ENCODE peak calls at places on chromosomes 6 and 20, in nine cellular contexts. U, H, A, M, D, Z, S, X and L are unnamed samples.

GRCh38 chr20:63206878-63207277 is 9.1 kb downstream of the YTHDF1 start:
- DNase-seq in U (peak), H (no peak), A (no peak), M (no peak), D (no peak), Z (no peak), S (no peak), X (peak), L (no peak)

GRCh38 chr20:58574014-58574413 is 58.8 kb upstream of the APCDD1L start:
- DNase-seq in U (no peak), H (no peak), A (no peak), M (no peak), D (no peak), Z (no peak), S (no peak), X (no peak), L (no peak)

GRCh38 chr6:165985926-165986646 is 181.6 kb downstream of the TBXT start:
- DNase-seq in U (no peak), H (no peak), A (no peak), M (no peak), D (peak), Z (no peak), S (no peak), X (no peak), L (no peak)

GRCh38 chr6:169738204-169738971 is 13.0 kb downstream of the DYNLT2 start:
- DNase-seq in U (no peak), H (peak), A (no peak), M (no peak), D (no peak), Z (no peak), S (no peak), X (no peak), L (peak)

GRCh38 chr6:11350294-11350693 is 117.8 kb upstream of the NEDD9 start:
- DNase-seq in U (no peak), H (no peak), A (no peak), M (no peak), D (no peak), Z (no peak), S (no peak), X (peak), L (no peak)

GRCh38 chr6:19841181-19841580 is 4.0 kb downstream of the ID4 start:
- DNase-seq in U (no peak), H (peak), A (no peak), M (no peak), D (no peak), Z (no peak), S (no peak), X (no peak), L (peak)

GRCh38 chr6:54717849-54718455 is 128.6 kb upstream of the FAM83B start:
- DNase-seq in U (peak), H (peak), A (peak), M (peak), D (peak), Z (peak), S (no peak), X (peak), L (peak)

GRCh38 chr20:1935696-1936366 is 40.6 kb downstream of the SIRPA start:
- DNase-seq in U (no peak), H (peak), A (no peak), M (no peak), D (no peak), Z (no peak), S (no peak), X (peak), L (peak)

GRCh38 chr6:139407718-139408222 is 33.3 kb upstream of the CITED2 start:
- DNase-seq in U (peak), H (no peak), A (no peak), M (no peak), D (no peak), Z (peak), S (no peak), X (no peak), L (no peak)

GRCh38 chr6:79436232-79436631 is 101.0 kb downstream of the LCA5 start:
- DNase-seq in U (no peak), H (no peak), A (no peak), M (no peak), D (no peak), Z (no peak), S (no peak), X (no peak), L (no peak)

GRCh38 chr6:166561766-166562165 is 24.7 kb downstream of the RAMACL start:
- DNase-seq in U (no peak), H (no peak), A (no peak), M (no peak), D (no peak), Z (no peak), S (no peak), X (no peak), L (no peak)

GRCh38 chr6:151121900-151122299 is 117.9 kb upstream of the AKAP12 start:
- DNase-seq in U (no peak), H (peak), A (no peak), M (no peak), D (no peak), Z (no peak), S (no peak), X (peak), L (peak)

GRCh38 chr20:43043887-43044286 is 145.8 kb downstream of the PTPRT start:
- DNase-seq in U (no peak), H (no peak), A (no peak), M (no peak), D (no peak), Z (no peak), S (no peak), X (no peak), L (no peak)

GRCh38 chr6:136754820-136755219 is 37.5 kb downstream of the MAP3K5 start:
- DNase-seq in U (no peak), H (no peak), A (no peak), M (no peak), D (no peak), Z (no peak), S (no peak), X (no peak), L (no peak)

GRCh38 chr6:23532227-23532626 is 593.8 kb upstream of the NRSN1 start:
- DNase-seq in U (no peak), H (no peak), A (no peak), M (no peak), D (no peak), Z (peak), S (no peak), X (no peak), L (no peak)

GRCh38 chr20:18009116-18009515 is 40.3 kb downstream of the MGME1 start:
- DNase-seq in U (no peak), H (no peak), A (no peak), M (no peak), D (no peak), Z (no peak), S (no peak), X (no peak), L (peak)

GRCh38 chr6:154683756-154684523 is 49.3 kb upstream of the SCAF8 start:
- DNase-seq in U (peak), H (peak), A (no peak), M (no peak), D (no peak), Z (peak), S (no peak), X (no peak), L (no peak)

GRCh38 chr6:26198626-26199056 is 111.4 kb downstream of the HFE start:
- DNase-seq in U (no peak), H (no peak), A (no peak), M (peak), D (no peak), Z (no peak), S (no peak), X (peak), L (no peak)